ENCODE peak calls at places on chromosome 2, in five cellular contexts. One of them, this sample, is unnamed.

GRCh38 chr2:153004627-153005026 is 286.2 kb downstream of the ARL6IP6 start:
- DNase-seq in esophagus squamous epithelium: no peak
- DNase-seq in stomach: no peak
- DNase-seq in IMR-90: no peak
- DNase-seq in sigmoid colon: no peak
- DNase-seq in this sample: no peak

GRCh38 chr2:213187833-213188532 is 36.6 kb upstream of the IKZF2 start:
- DNase-seq in sigmoid colon: no peak
- DNase-seq in stomach: no peak
- DNase-seq in esophagus squamous epithelium: no peak
- DNase-seq in IMR-90: peak; percentile 60
- DNase-seq in this sample: no peak

GRCh38 chr2:141021109-141021508 is 1109.7 kb downstream of the LRP1B start:
- DNase-seq in stomach: no peak
- DNase-seq in IMR-90: peak; percentile 78
- DNase-seq in esophagus squamous epithelium: no peak
- DNase-seq in sigmoid colon: no peak
- DNase-seq in this sample: no peak

GRCh38 chr2:18153741-18154140 is 275.3 kb downstream of the KCNS3 start:
- DNase-seq in esophagus squamous epithelium: no peak
- DNase-seq in sigmoid colon: no peak
- DNase-seq in IMR-90: no peak
- DNase-seq in stomach: no peak
- DNase-seq in this sample: no peak

GRCh38 chr2:85175369-85176299 is 42.4 kb downstream of the TCF7L1 start:
- DNase-seq in IMR-90: peak; percentile 81
- DNase-seq in stomach: no peak
- DNase-seq in esophagus squamous epithelium: no peak
- DNase-seq in sigmoid colon: no peak
- DNase-seq in this sample: no peak

GRCh38 chr2:24122356-24123211 is 550 bp downstream of the PFN4 start:
- DNase-seq in esophagus squamous epithelium: no peak
- DNase-seq in sigmoid colon: no peak
- DNase-seq in stomach: no peak
- DNase-seq in IMR-90: peak; percentile 3
- DNase-seq in this sample: no peak

GRCh38 chr2:9692392-9693137 is 61.8 kb upstream of the YWHAQ start:
- DNase-seq in stomach: no peak
- DNase-seq in sigmoid colon: peak; percentile 60
- DNase-seq in esophagus squamous epithelium: no peak
- DNase-seq in IMR-90: no peak
- DNase-seq in this sample: no peak

GRCh38 chr2:240566203-240567136 is 1.8 kb upstream of the RNPEPL1 start:
- DNase-seq in sigmoid colon: peak; percentile 98
- DNase-seq in IMR-90: peak; percentile 70
- DNase-seq in stomach: peak; percentile 97
- DNase-seq in esophagus squamous epithelium: peak; percentile 81
- DNase-seq in this sample: peak; percentile 84

GRCh38 chr2:57528499-57528898 is 518.1 kb upstream of the VRK2 start:
- DNase-seq in stomach: no peak
- DNase-seq in esophagus squamous epithelium: no peak
- DNase-seq in sigmoid colon: no peak
- DNase-seq in IMR-90: no peak
- DNase-seq in this sample: no peak

GRCh38 chr2:27857417-27858172 is 32.6 kb downstream of the RBKS start:
- DNase-seq in esophagus squamous epithelium: no peak
- DNase-seq in sigmoid colon: no peak
- DNase-seq in IMR-90: peak; percentile 62
- DNase-seq in stomach: no peak
- DNase-seq in this sample: no peak

GRCh38 chr2:234249873-234250272 is 199.4 kb downstream of the SPP2 start:
- DNase-seq in stomach: no peak
- DNase-seq in sigmoid colon: no peak
- DNase-seq in esophagus squamous epithelium: no peak
- DNase-seq in IMR-90: peak; percentile 48
- DNase-seq in this sample: no peak

GRCh38 chr2:129872438-129872837 is 107.0 kb upstream of the RAB6C start:
- DNase-seq in esophagus squamous epithelium: no peak
- DNase-seq in sigmoid colon: no peak
- DNase-seq in stomach: no peak
- DNase-seq in IMR-90: no peak
- DNase-seq in this sample: no peak

GRCh38 chr2:124647663-124648062 is 622.6 kb downstream of the CNTNAP5 start:
- DNase-seq in IMR-90: no peak
- DNase-seq in stomach: no peak
- DNase-seq in sigmoid colon: no peak
- DNase-seq in esophagus squamous epithelium: no peak
- DNase-seq in this sample: no peak

GRCh38 chr2:207478572-207478971 is 51.2 kb upstream of the CREB1 start:
- DNase-seq in esophagus squamous epithelium: no peak
- DNase-seq in stomach: no peak
- DNase-seq in sigmoid colon: no peak
- DNase-seq in IMR-90: no peak
- DNase-seq in this sample: no peak

GRCh38 chr2:105792561-105792960 is 47.8 kb downstream of the NCK2 start:
- DNase-seq in esophagus squamous epithelium: no peak
- DNase-seq in stomach: no peak
- DNase-seq in IMR-90: no peak
- DNase-seq in sigmoid colon: no peak
- DNase-seq in this sample: no peak

GRCh38 chr2:195575879-195576391 is 81.1 kb upstream of the SLC39A10 start:
- DNase-seq in esophagus squamous epithelium: no peak
- DNase-seq in IMR-90: peak; percentile 92
- DNase-seq in sigmoid colon: no peak
- DNase-seq in stomach: no peak
- DNase-seq in this sample: no peak

GRCh38 chr2:207395535-207396251 is 134.1 kb upstream of the CREB1 start:
- DNase-seq in IMR-90: peak; percentile 50
- DNase-seq in stomach: no peak
- DNase-seq in esophagus squamous epithelium: no peak
- DNase-seq in sigmoid colon: no peak
- DNase-seq in this sample: no peak

GRCh38 chr2:207885010-207885409 is 115.3 kb upstream of the FZD5 start:
- DNase-seq in esophagus squamous epithelium: no peak
- DNase-seq in IMR-90: no peak
- DNase-seq in stomach: no peak
- DNase-seq in sigmoid colon: no peak
- DNase-seq in this sample: no peak

GRCh38 chr2:233865838-233866237 is 2.3 kb downstream of the MSL3B start:
- DNase-seq in sigmoid colon: no peak
- DNase-seq in IMR-90: no peak
- DNase-seq in esophagus squamous epithelium: no peak
- DNase-seq in stomach: no peak
- DNase-seq in this sample: no peak

GRCh38 chr2:198702796-198703195 is 754.9 kb downstream of the SATB2 start:
- DNase-seq in stomach: no peak
- DNase-seq in esophagus squamous epithelium: no peak
- DNase-seq in sigmoid colon: no peak
- DNase-seq in IMR-90: no peak
- DNase-seq in this sample: no peak

GRCh38 chr2:145811467-145812162 is 1291.7 kb upstream of the ZEB2 start:
- DNase-seq in sigmoid colon: no peak
- DNase-seq in IMR-90: peak; percentile 32
- DNase-seq in esophagus squamous epithelium: no peak
- DNase-seq in stomach: no peak
- DNase-seq in this sample: no peak

GRCh38 chr2:135792401-135793152 is 44.4 kb downstream of the LCT start:
- DNase-seq in stomach: no peak
- DNase-seq in IMR-90: no peak
- DNase-seq in esophagus squamous epithelium: no peak
- DNase-seq in sigmoid colon: no peak
- DNase-seq in this sample: no peak

GRCh38 chr2:142871396-142871795 is 6.1 kb upstream of the KYNU start:
- DNase-seq in IMR-90: no peak
- DNase-seq in esophagus squamous epithelium: no peak
- DNase-seq in sigmoid colon: no peak
- DNase-seq in stomach: no peak
- DNase-seq in this sample: no peak

GRCh38 chr2:152542995-152543481 is 174.2 kb downstream of the PRPF40A start:
- DNase-seq in IMR-90: peak; percentile 100
- DNase-seq in stomach: no peak
- DNase-seq in sigmoid colon: no peak
- DNase-seq in esophagus squamous epithelium: no peak
- DNase-seq in this sample: no peak

GRCh38 chr2:64780041-64780440 is 126.3 kb upstream of the SERTAD2 start:
- DNase-seq in stomach: no peak
- DNase-seq in esophagus squamous epithelium: no peak
- DNase-seq in IMR-90: peak; percentile 20
- DNase-seq in sigmoid colon: no peak
- DNase-seq in this sample: no peak

GRCh38 chr2:207511851-207512250 is 17.9 kb upstream of the CREB1 start:
- DNase-seq in IMR-90: no peak
- DNase-seq in sigmoid colon: no peak
- DNase-seq in esophagus squamous epithelium: no peak
- DNase-seq in stomach: no peak
- DNase-seq in this sample: no peak

GRCh38 chr2:227595797-227596196 is 2.9 kb upstream of the SCYGR2 start:
- DNase-seq in stomach: no peak
- DNase-seq in IMR-90: no peak
- DNase-seq in sigmoid colon: no peak
- DNase-seq in esophagus squamous epithelium: no peak
- DNase-seq in this sample: no peak
- H3K27me3 ChIP-seq in stomach: no peaks in the 10 kb centered on the region
- H3K27me3 ChIP-seq in IMR-90: peaks cover 2% of the 10 kb centered on the region
- H3K27me3 ChIP-seq in sigmoid colon: no peaks in the 10 kb centered on the region
- H3K27me3 ChIP-seq in esophagus squamous epithelium: no peaks in the 10 kb centered on the region
- H3K27me3 ChIP-seq in this sample: no peaks in the 10 kb centered on the region

GRCh38 chr2:216112926-216113325 is 3.8 kb downstream of the XRCC5 start:
- DNase-seq in stomach: no peak
- DNase-seq in IMR-90: no peak
- DNase-seq in sigmoid colon: no peak
- DNase-seq in esophagus squamous epithelium: no peak
- DNase-seq in this sample: no peak

GRCh38 chr2:216114476-216115223 is 5.5 kb downstream of the XRCC5 start:
- DNase-seq in esophagus squamous epithelium: peak; percentile 92
- DNase-seq in sigmoid colon: peak; percentile 99
- DNase-seq in IMR-90: peak; percentile 99
- DNase-seq in stomach: peak; percentile 99
- DNase-seq in this sample: peak; percentile 99

GRCh38 chr2:216113572-216113971 is 4.4 kb downstream of the XRCC5 start:
- DNase-seq in sigmoid colon: no peak
- DNase-seq in IMR-90: no peak
- DNase-seq in stomach: no peak
- DNase-seq in esophagus squamous epithelium: no peak
- DNase-seq in this sample: no peak

GRCh38 chr2:216116418-216116817 is 7.3 kb downstream of the XRCC5 start:
- DNase-seq in sigmoid colon: no peak
- DNase-seq in stomach: no peak
- DNase-seq in esophagus squamous epithelium: no peak
- DNase-seq in IMR-90: no peak
- DNase-seq in this sample: no peak

DNA sequence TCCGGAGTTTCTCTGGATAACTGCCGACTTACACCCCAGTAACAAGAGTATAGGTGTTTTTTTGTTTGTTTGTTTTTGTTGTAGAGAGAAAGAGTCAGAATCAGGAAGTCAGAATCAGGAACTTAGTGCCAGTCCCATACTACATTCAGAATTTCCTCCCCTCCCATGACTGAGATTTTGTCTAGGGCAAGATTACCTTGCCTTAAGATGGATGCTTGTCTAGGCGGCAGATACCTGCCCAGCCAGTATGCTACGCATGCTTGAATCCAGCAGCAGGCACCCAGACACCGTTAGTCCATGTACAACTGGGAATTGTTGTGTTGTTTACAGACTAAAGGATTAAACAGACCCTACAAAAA is 6.1 kb downstream of the XRCC5 start:
- DNase-seq in sigmoid colon: no peak
- DNase-seq in IMR-90: no peak
- DNase-seq in esophagus squamous epithelium: no peak
- DNase-seq in stomach: no peak
- DNase-seq in this sample: no peak
- H3K4me3 ChIP-seq in sigmoid colon: peak overlapping the region; percentile 52
- H3K4me3 ChIP-seq in IMR-90: peak overlapping the region; percentile 41
- H3K4me3 ChIP-seq in esophagus squamous epithelium: peak overlapping the region; percentile 56
- H3K4me3 ChIP-seq in stomach: peak overlapping the region; percentile 51
- H3K4me3 ChIP-seq in this sample: peak overlapping the region; percentile 62

GRCh38 chr2:26716340-26716739 is 23.8 kb downstream of the KCNK3 start:
- DNase-seq in IMR-90: no peak
- DNase-seq in sigmoid colon: no peak
- DNase-seq in stomach: no peak
- DNase-seq in esophagus squamous epithelium: no peak
- DNase-seq in this sample: no peak
- H3K4me1 ChIP-seq in IMR-90: peaks cover 5% of the 10 kb centered on the region
- H3K4me1 ChIP-seq in sigmoid colon: peaks cover 46% of the 10 kb centered on the region
- H3K4me1 ChIP-seq in stomach: peaks cover 24% of the 10 kb centered on the region
- H3K4me1 ChIP-seq in esophagus squamous epithelium: peaks cover 8% of the 10 kb centered on the region
- H3K4me1 ChIP-seq in this sample: peaks cover 11% of the 10 kb centered on the region

DNA sequence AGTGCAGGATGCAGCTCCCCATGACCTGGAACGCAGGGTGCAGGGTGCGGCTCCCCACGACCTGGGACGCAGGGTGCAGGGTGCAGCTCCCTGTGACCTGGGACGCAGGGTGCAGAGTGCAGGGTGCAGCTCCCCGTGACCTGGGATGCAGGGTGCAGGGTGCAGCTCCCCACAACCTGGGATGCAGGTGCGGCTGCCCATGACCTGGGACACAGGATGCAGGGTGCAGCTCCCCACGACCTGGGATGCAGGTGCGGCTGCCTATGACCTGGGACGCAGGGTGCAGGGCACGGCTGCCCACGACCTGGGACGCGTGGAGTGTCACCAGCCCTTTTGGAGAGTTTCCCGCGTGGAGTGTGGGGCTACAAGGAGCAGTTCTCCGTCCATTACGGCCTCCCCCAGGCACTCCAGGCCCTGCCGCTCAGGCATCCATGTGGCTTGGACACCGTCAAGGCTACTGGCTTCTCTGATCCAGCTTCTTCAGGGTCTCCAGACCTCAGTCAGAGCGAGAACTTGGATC is 38.7 kb downstream of the PXDN start:
- DNase-seq in IMR-90: no peak
- DNase-seq in esophagus squamous epithelium: no peak
- DNase-seq in sigmoid colon: peak; percentile 53
- DNase-seq in stomach: no peak
- DNase-seq in this sample: no peak
- H3K27me3 ChIP-seq in IMR-90: no peaks in the 10 kb centered on the region
- H3K27me3 ChIP-seq in esophagus squamous epithelium: no peaks in the 10 kb centered on the region
- H3K27me3 ChIP-seq in sigmoid colon: no peaks in the 10 kb centered on the region
- H3K27me3 ChIP-seq in stomach: no peaks in the 10 kb centered on the region
- H3K27me3 ChIP-seq in this sample: no peaks in the 10 kb centered on the region

GRCh38 chr2:74524005-74524404 is 2.0 kb downstream of the DQX1 start:
- DNase-seq in esophagus squamous epithelium: no peak
- DNase-seq in sigmoid colon: no peak
- DNase-seq in IMR-90: no peak
- DNase-seq in stomach: no peak
- DNase-seq in this sample: no peak

GRCh38 chr2:74527741-74528140 is 1.7 kb upstream of the DQX1 start:
- DNase-seq in stomach: no peak
- DNase-seq in IMR-90: no peak
- DNase-seq in sigmoid colon: no peak
- DNase-seq in esophagus squamous epithelium: no peak
- DNase-seq in this sample: no peak

GRCh38 chr2:74526649-74527230 is 709 bp upstream of the DQX1 start:
- DNase-seq in IMR-90: no peak
- DNase-seq in stomach: no peak
- DNase-seq in sigmoid colon: no peak
- DNase-seq in esophagus squamous epithelium: no peak
- DNase-seq in this sample: no peak

GRCh38 chr2:74525717-74526648 is at the start of gene DQX1:
- DNase-seq in esophagus squamous epithelium: no peak
- DNase-seq in stomach: no peak
- DNase-seq in sigmoid colon: no peak
- DNase-seq in IMR-90: peak; percentile 41
- DNase-seq in this sample: no peak

GRCh38 chr2:74524955-74525716 is 895 bp downstream of the DQX1 start:
- DNase-seq in sigmoid colon: no peak
- DNase-seq in IMR-90: no peak
- DNase-seq in esophagus squamous epithelium: no peak
- DNase-seq in stomach: no peak
- DNase-seq in this sample: no peak
- H3K4me3 ChIP-seq in sigmoid colon: no peak overlapping the region
- H3K4me3 ChIP-seq in IMR-90: no peak overlapping the region
- H3K4me3 ChIP-seq in esophagus squamous epithelium: no peak overlapping the region
- H3K4me3 ChIP-seq in stomach: no peak overlapping the region
- H3K4me3 ChIP-seq in this sample: no peak overlapping the region

This sample was measured in ascending aorta.